ENCODE peak calls at places on chromosomes 13 and 19, in ten cellular contexts. C is spleen; L is gastrocnemius medialis; T is endodermal cell; F is lung; H is cardiac muscle cell; P is CD4-positive, CD25-positive, alpha-beta regulatory T cell; B is tibial artery; G is neural progenitor cell; J is ovary. D is an unnamed sample. For H3K4me1 and H3K9me3, the result is how much of the 10 kb centered on the place peaks cover.

GRCh38 chr19:46489445-46490272 is 6.0 kb downstream of the PNMA8B start:
- DNase-seq in C (peak), L (no peak), T (peak), F (no peak), H (peak), P (no peak), B (peak), G (peak), J (peak), D (peak)

GRCh38 chr13:69485991-69486592 is 621.5 kb upstream of the ATXN8OS start:
- DNase-seq in C (no peak), L (no peak), T (no peak), F (no peak), H (no peak), P (no peak), B (no peak), G (no peak), J (no peak), D (no peak)

GRCh38 chr19:3004522-3004921 is 24.6 kb downstream of the TLE2 start:
- DNase-seq in C (no peak), L (no peak), T (no peak), F (no peak), H (no peak), P (no peak), B (no peak), G (no peak), J (no peak), D (no peak)

GRCh38 chr19:40756502-40757110 is 5.6 kb downstream of the SNRPA start:
- DNase-seq in C (no peak), L (no peak), T (no peak), F (no peak), H (no peak), P (no peak), B (no peak), G (no peak), J (no peak), D (no peak)

GRCh38 chr13:43864921-43865320 is 14.6 kb downstream of the CCDC122 start:
- DNase-seq in C (no peak), L (no peak), T (no peak), F (no peak), H (no peak), P (no peak), B (no peak), G (no peak), J (no peak), D (no peak)

GRCh38 chr13:113646376-113646775 is 11.6 kb downstream of the ATP4B start:
- DNase-seq in C (no peak), L (no peak), T (no peak), F (no peak), H (no peak), P (no peak), B (peak), G (no peak), J (no peak), D (peak)

GRCh38 chr13:73133536-73133935 is 74.7 kb downstream of the KLF5 start:
- DNase-seq in C (no peak), L (no peak), T (no peak), F (no peak), H (no peak), P (no peak), B (no peak), G (no peak), J (no peak), D (no peak)

GRCh38 chr13:47499358-47500150 is 501.5 kb downstream of the SUCLA2 start:
- DNase-seq in C (no peak), L (no peak), T (no peak), F (no peak), H (peak), P (no peak), B (no peak), G (no peak), J (no peak), D (no peak)

GRCh38 chr19:46133101-46133627 is 8.7 kb upstream of the IGFL3 start:
- DNase-seq in C (no peak), L (peak), T (peak), F (no peak), H (peak), P (no peak), B (no peak), G (peak), J (no peak), D (peak)

GRCh38 chr13:39186205-39186880 is 148.1 kb downstream of the NHLRC3 start:
- DNase-seq in C (no peak), L (no peak), T (no peak), F (no peak), H (no peak), P (no peak), B (no peak), G (no peak), J (no peak), D (no peak)

GRCh38 chr13:41327994-41328778 is 17.1 kb downstream of the NAA16 start:
- DNase-seq in C (no peak), L (no peak), T (no peak), F (no peak), H (no peak), P (no peak), B (no peak), G (no peak), J (no peak), D (no peak)

GRCh38 chr19:29724741-29725140 is 9.7 kb upstream of the C19orf12 start:
- DNase-seq in C (no peak), L (no peak), T (no peak), F (no peak), H (no peak), P (no peak), B (no peak), G (no peak), J (no peak), D (no peak)

GRCh38 chr13:111876506-111876905 is 190.4 kb upstream of the SOX1 start:
- DNase-seq in C (no peak), L (no peak), T (peak), F (peak), H (no peak), P (no peak), B (no peak), G (no peak), J (no peak), D (no peak)

GRCh38 chr19:17743874-17744273 is 7.4 kb upstream of the FCHO1 start:
- DNase-seq in C (no peak), L (no peak), T (no peak), F (no peak), H (peak), P (no peak), B (no peak), G (no peak), J (no peak), D (no peak)

GRCh38 chr13:109346060-109346459 is 440.3 kb downstream of the IRS2 start:
- DNase-seq in C (no peak), L (no peak), T (no peak), F (no peak), H (no peak), P (no peak), B (no peak), G (no peak), J (no peak), D (no peak)

GRCh38 chr19:43634068-43634467 is 5.6 kb downstream of the CADM4 start:
- DNase-seq in C (no peak), L (no peak), T (no peak), F (no peak), H (no peak), P (no peak), B (no peak), G (no peak), J (no peak), D (no peak)

GRCh38 chr19:45753548-45753947 is 15.5 kb downstream of the SIX5 start:
- DNase-seq in C (no peak), L (no peak), T (peak), F (no peak), H (no peak), P (no peak), B (no peak), G (peak), J (no peak), D (no peak)

GRCh38 chr19:35288843-35289355 is 3.1 kb upstream of the MAG start:
- DNase-seq in C (no peak), L (no peak), T (no peak), F (no peak), H (no peak), P (no peak), B (no peak), G (no peak), J (no peak), D (no peak)

GRCh38 chr13:104571161-104571889 is 1505.1 kb upstream of the SLC10A2 start:
- DNase-seq in C (peak), L (peak), T (peak), F (peak), H (peak), P (no peak), B (peak), G (peak), J (peak), D (peak)

DNA sequence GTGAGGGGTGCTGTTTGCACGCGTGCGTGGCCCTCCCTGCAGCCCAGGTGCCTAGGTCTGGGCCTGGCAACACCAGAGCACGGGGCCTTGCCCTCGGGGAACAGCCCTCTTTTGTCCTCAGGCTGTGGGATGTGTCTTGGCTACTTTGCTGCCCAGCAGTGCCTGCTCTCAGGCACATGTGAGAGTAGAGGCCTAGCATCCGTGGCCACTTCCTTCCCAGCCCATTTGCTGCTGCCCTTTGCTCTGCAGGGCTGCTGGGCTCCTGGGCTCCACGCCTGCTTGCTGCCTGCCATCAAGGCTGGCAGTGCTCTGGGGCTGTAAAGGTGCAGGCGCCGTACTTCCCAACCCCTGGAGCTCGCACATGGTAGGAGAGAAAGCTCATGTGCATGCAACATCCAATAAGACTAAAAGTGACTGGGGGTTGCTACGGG is 46.6 kb downstream of the CAPN12 start:
- DNase-seq in C (no peak), L (no peak), T (no peak), F (no peak), H (no peak), P (no peak), B (no peak), G (no peak), J (no peak), D (no peak)
- H3K4me1 ChIP-seq in C (half or more), L (half or more), T (under half), F (half or more), H (under half), P (half or more), B (half or more), G (under half), J (under half), D (under half)

GRCh38 chr19:27522223-27522622 is 1690.7 kb downstream of the UQCRFS1 start:
- DNase-seq in C (no peak), L (no peak), T (no peak), F (no peak), H (no peak), P (no peak), B (no peak), G (no peak), J (no peak), D (no peak)
- H3K9me3 ChIP-seq in C (under half), L (under half), T (half or more), F (under half), H (under half), P (under half), B (under half), G (half or more), J (under half), D (under half)

GRCh38 chr19:50311723-50312635 is 17.2 kb downstream of the KCNC3 start:
- DNase-seq in C (no peak), L (no peak), T (peak), F (no peak), H (peak), P (no peak), B (no peak), G (peak), J (no peak), D (no peak)
- H3K4me1 ChIP-seq in C (under half), L (under half), T (under half), F (under half), H (under half), P (under half), B (under half), G (under half), J (under half), D (under half)

DNA sequence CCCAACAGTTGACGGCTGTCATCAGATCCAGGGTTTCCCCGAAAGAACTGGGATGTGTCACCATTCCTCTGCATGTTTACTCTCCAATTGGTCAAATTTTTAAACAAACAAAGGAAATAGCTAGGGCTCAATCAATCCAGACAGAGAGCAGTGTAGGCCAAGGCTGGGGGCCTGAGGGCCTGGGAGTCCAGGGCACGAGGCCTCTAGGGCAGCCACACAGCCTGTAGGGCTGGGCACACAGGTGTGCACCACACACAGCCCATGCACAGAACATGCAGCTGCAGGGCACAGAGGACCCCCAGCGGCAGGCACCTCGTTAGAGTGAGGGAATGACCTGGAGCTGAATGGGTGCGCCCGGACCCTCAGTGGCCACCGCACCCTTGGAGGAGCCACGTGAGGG is 9.5 kb downstream of the MIER2 start:
- DNase-seq in C (no peak), L (no peak), T (no peak), F (no peak), H (no peak), P (no peak), B (no peak), G (no peak), J (no peak), D (no peak)
- H3K9me3 ChIP-seq in C (under half), L (under half), T (under half), F (under half), H (under half), P (under half), B (under half), G (under half), J (under half), D (under half)